ENCODE peak calls at places on chromosomes 13 and 19, in four cellular contexts. H is HCT116, Z is HepG2, G is K562. B is an unnamed sample.

GRCh38 chr13:106989866-106990265 is 421.9 kb upstream of the ARGLU1 start:
- DNase-seq in H (no peak), Z (no peak), G (no peak), B (no peak)

GRCh38 chr19:14061751-14062557 is at the start of gene PALM3:
- DNase-seq in H (no peak), Z (no peak), G (peak; percentile 4), B (no peak)

GRCh38 chr19:38721496-38721895 is 22.8 kb downstream of the CAPN12 start:
- DNase-seq in H (no peak), Z (no peak), G (no peak), B (no peak)

GRCh38 chr19:38190793-38191192 is 33.2 kb downstream of the DPF1 start:
- DNase-seq in H (no peak), Z (no peak), G (no peak), B (no peak)

GRCh38 chr13:51137250-51137649 is 26.2 kb upstream of the C13orf42 start:
- DNase-seq in H (no peak), Z (no peak), G (no peak), B (no peak)

GRCh38 chr13:28423010-28423409 is 71.9 kb downstream of the FLT1 start:
- DNase-seq in H (no peak), Z (no peak), G (no peak), B (no peak)

GRCh38 chr19:11347546-11347945 is 1.2 kb downstream of the CCDC159 start:
- DNase-seq in H (no peak), Z (no peak), G (no peak), B (no peak)

GRCh38 chr19:4088975-4089374 is 22.3 kb upstream of the ZBTB7A start:
- DNase-seq in H (no peak), Z (no peak), G (no peak), B (no peak)

GRCh38 chr13:28429685-28430290 is 65.1 kb downstream of the FLT1 start:
- DNase-seq in H (no peak), Z (no peak), G (no peak), B (peak; percentile 47)

GRCh38 chr19:7541481-7541824 is 5.9 kb downstream of the PNPLA6 start:
- DNase-seq in H (no peak), Z (no peak), G (no peak), B (no peak)

GRCh38 chr19:30649934-30650614 is 277.9 kb downstream of the ZNF536 start:
- DNase-seq in H (peak; percentile 46), Z (peak; percentile 57), G (peak; percentile 48), B (peak; percentile 54)

GRCh38 chr19:33763661-33764343 is 32.9 kb upstream of the KCTD15 start:
- DNase-seq in H (no peak), Z (no peak), G (no peak), B (no peak)

GRCh38 chr19:8108560-8109445 is 40.6 kb downstream of the FBN3 start:
- DNase-seq in H (no peak), Z (no peak), G (peak; percentile 7), B (no peak)

GRCh38 chr13:52812941-52813340 is 35.5 kb downstream of the PCDH8 start:
- DNase-seq in H (no peak), Z (no peak), G (no peak), B (no peak)

GRCh38 chr19:47781590-47782318 is 3.3 kb downstream of the SELENOW start:
- DNase-seq in H (no peak), Z (no peak), G (no peak), B (no peak)

GRCh38 chr13:51728972-51729371 is 75.0 kb downstream of the DHRS12 start:
- DNase-seq in H (no peak), Z (no peak), G (no peak), B (no peak)

GRCh38 chr13:23825179-23825578 is 64.0 kb downstream of the MIPEP start:
- DNase-seq in H (no peak), Z (no peak), G (no peak), B (no peak)

GRCh38 chr19:32387701-32388392 is 17.7 kb upstream of the DPY19L3 start:
- DNase-seq in H (no peak), Z (no peak), G (no peak), B (no peak)

GRCh38 chr13:52344108-52344507 is 61.9 kb downstream of the THSD1 start:
- DNase-seq in H (no peak), Z (no peak), G (no peak), B (no peak)

GRCh38 chr19:601790-602189 is 12.1 kb downstream of the HCN2 start:
- DNase-seq in H (no peak), Z (no peak), G (no peak), B (no peak)

GRCh38 chr13:41520699-41521630 is 63.6 kb downstream of the RGCC start:
- DNase-seq in H (no peak), Z (no peak), G (no peak), B (no peak)

GRCh38 chr13:72341904-72342303 is 385.5 kb downstream of the MZT1 start:
- DNase-seq in H (no peak), Z (peak; percentile 10), G (no peak), B (peak; percentile 17)

DNA sequence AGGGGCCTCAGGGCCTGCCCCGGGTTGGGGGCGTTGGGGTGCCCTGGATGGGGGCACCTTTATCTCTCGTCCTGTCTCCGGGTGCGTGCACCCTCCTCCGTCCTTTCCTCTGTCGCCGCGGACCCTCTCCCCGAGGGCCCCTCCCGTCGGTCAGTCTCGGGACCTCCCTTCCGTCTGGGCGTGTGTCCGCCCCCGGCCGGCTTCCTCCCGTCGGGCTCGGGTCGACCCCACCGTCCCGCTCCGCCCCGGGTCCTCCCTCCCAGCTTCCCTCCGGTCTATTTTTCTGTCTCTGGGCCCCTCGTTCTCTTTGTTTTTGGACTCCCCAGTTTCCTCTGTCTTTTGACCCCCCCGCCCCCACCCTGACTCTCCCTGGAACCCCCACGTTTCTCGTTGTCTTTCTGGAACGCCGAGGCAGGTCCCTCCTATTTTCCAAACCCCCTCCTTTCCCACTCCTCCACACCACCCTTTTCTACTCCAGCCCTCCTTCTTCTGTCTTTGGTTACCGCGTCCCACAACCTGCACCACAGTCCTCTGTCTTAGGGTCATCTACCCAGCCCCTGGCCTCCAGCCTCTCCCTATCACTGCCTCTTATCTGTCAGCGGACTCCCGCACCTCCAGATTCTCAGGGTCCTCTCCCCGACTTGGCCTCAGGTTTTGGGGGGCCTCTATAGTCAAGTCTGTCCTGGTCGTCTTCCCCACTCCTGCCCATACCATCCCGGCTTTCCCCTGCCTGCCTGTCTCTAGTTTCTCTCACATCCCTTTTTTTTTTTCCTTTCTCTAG is 757 bp downstream of the EGLN2 start:
- DNase-seq in H (no peak), Z (no peak), G (no peak), B (peak; percentile 62)
- TF ChIP-seq SP1 in H (no peak), Z (no peak), G (no peak), B (no peak)

DNA sequence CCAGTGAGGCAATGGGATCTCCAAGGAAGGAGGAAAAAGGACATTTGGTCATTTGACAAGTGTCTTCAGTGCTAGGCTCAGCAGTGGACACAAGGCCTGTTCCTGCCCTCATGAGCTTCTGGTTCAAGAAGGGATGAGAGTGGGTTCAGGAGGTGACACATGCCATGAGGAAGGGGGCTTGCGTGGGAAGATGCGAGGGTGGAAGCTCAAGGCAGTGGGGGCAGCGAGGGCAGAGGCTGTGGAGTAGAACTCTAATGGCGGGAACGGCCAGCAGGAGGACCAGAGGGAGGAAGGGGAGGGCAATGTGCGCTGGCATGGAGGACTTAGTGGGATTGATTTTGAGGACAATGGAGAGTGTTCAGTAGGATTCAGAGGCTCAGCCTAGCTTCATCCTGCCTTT is 3.3 kb downstream of the PIK3R2 start:
- DNase-seq in H (no peak), Z (no peak), G (no peak), B (no peak)
- TF ChIP-seq CTCF in H (no peak), Z (no peak), G (no peak), B (no peak)

GRCh38 chr19:51043497-51043896 is 8.7 kb upstream of the KLK12 start:
- DNase-seq in H (no peak), Z (no peak), G (no peak), B (no peak)

GRCh38 chr19:51034704-51035103 is at the start of gene KLK12:
- DNase-seq in H (no peak), Z (no peak), G (no peak), B (no peak)

GRCh38 chr19:51036519-51036918 is 1.7 kb upstream of the KLK12 start:
- DNase-seq in H (no peak), Z (no peak), G (peak; percentile 50), B (no peak)

GRCh38 chr19:51044327-51044726 is 9.5 kb upstream of the KLK12 start:
- DNase-seq in H (no peak), Z (no peak), G (no peak), B (no peak)

DNA sequence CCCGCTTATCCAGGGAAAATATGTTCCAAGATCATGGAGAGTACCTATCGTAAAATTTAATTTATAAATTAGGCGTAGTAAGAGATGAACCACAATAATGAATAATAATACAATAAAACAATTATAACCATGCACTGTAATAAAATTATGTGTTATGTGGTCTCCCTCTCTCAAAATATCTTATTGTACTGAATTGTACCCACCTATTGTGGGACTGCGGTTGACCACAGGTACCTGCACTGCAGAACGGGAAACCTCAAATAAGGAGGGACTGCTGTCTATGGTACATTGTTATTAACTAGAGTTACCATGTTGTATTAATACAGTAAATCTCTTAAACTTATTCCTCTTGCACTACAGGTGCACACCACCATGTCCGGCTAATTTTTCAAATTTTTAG is 5.3 kb upstream of the KLK12 start:
- DNase-seq in H (no peak), Z (no peak), G (no peak), B (no peak)
- TF ChIP-seq SP1 in H (no peak), Z (no peak), G (no peak), B (no peak)

GRCh38 chr13:26038931-26039475 is 12.8 kb downstream of the SHISA2 start:
- DNase-seq in H (no peak), Z (no peak), G (no peak), B (no peak)
- TF ChIP-seq CTCF in H (no peak), Z (no peak), G (no peak), B (no peak)

GRCh38 chr19:43623889-43624670 is 4.7 kb upstream of the ZNF428 start:
- DNase-seq in H (peak; percentile 29), Z (no peak), G (peak; percentile 93), B (peak; percentile 88)

GRCh38 chr19:43628646-43629326 is 9.4 kb upstream of the ZNF428 start:
- DNase-seq in H (no peak), Z (no peak), G (peak; percentile 70), B (no peak)

GRCh38 chr19:43625918-43626579 is 6.6 kb upstream of the ZNF428 start:
- DNase-seq in H (no peak), Z (no peak), G (peak; percentile 86), B (peak; percentile 74)

GRCh38 chr19:43624933-43625332 is 5.5 kb upstream of the ZNF428 start:
- DNase-seq in H (peak; percentile 72), Z (no peak), G (peak; percentile 87), B (peak; percentile 98)

DNA sequence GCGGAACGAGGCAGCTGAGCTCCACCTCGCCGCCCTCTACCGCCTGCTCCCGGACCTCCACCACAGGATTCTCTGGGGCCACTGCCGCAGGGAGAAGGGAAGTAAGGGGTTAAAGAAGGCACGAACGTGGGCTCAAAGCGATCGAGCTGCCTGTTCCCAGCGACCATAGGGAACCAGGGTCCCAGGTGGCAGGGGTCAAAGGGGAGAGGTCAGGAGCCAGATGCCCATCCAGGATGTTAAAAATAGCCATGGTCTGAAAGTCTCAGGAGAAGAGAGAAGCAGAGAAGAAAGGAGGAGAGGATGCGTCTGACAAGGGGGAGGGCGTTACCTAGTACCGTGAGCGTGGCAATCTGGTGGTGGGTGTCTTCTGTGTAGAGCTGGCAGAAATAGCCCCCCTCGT is 7.4 kb upstream of the ZNF428 start:
- DNase-seq in H (no peak), Z (no peak), G (no peak), B (no peak)
- TF ChIP-seq SP1 in H (no peak), Z (no peak), G (no peak), B (no peak)

GRCh38 chr19:18780631-18781030 is 10.5 kb downstream of the COMP start:
- DNase-seq in H (no peak), Z (no peak), G (no peak), B (no peak)
- TF ChIP-seq CTCF in H (no peak), Z (peak; percentile 68), G (no peak), B (no peak)

GRCh38 chr19:21587549-21587948 is 82.1 kb downstream of the ZNF429 start:
- DNase-seq in H (no peak), Z (no peak), G (no peak), B (no peak)
- TF ChIP-seq SP1 in H (no peak), Z (no peak), G (no peak), B (no peak)

B was measured in WTC11.